ENCODE peak calls at places on chromosome 10, in eight cellular contexts. F, A, L, N, I, Q, Y and B are unnamed samples.

GRCh38 chr10:48670978-48671913 is 13.4 kb upstream of the WDFY4 start:
- DNase-seq in F (no peak), N (no peak), I (no peak), Q (no peak), L (no peak), A (no peak), Y (no peak), B (no peak)

GRCh38 chr10:132955479-132955878 is 13.1 kb upstream of the CFAP46 start:
- DNase-seq in F (no peak), A (no peak), N (no peak), I (no peak), Q (no peak), L (no peak), Y (no peak), B (no peak)

GRCh38 chr10:48792121-48792520 is 107.4 kb downstream of the WDFY4 start:
- DNase-seq in Q (no peak), A (no peak), L (no peak), I (no peak), Y (no peak), N (no peak), F (no peak), B (no peak)

GRCh38 chr10:113524539-113525490 is 28.0 kb upstream of the HABP2 start:
- DNase-seq in Y (no peak), F (no peak), I (no peak), L (no peak), Q (no peak), N (no peak), A (no peak), B (no peak)

GRCh38 chr10:5442056-5442989 is 30.0 kb downstream of the NET1 start:
- DNase-seq in A (peak), I (no peak), L (no peak), N (peak), Q (peak), F (peak), Y (peak), B (peak)

GRCh38 chr10:113183543-113183942 is 233.5 kb downstream of the TCF7L2 start:
- DNase-seq in Y (no peak), N (no peak), I (no peak), F (no peak), A (no peak), L (no peak), Q (no peak), B (no peak)

GRCh38 chr10:73965890-73966768 is 31.8 kb upstream of the VCL start:
- DNase-seq in Y (peak), I (peak), N (peak), L (no peak), A (no peak), F (peak), Q (peak), B (peak)

GRCh38 chr10:112911196-112911595 is 38.9 kb upstream of the TCF7L2 start:
- DNase-seq in F (no peak), Y (no peak), L (no peak), A (no peak), Q (no peak), I (no peak), N (peak), B (no peak)

GRCh38 chr10:49175587-49176309 is 12.4 kb downstream of the TMEM273 start:
- DNase-seq in I (no peak), A (peak), Y (no peak), Q (no peak), N (no peak), L (no peak), F (no peak), B (no peak)

GRCh38 chr10:48651293-48651692 is 33.4 kb upstream of the WDFY4 start:
- DNase-seq in I (no peak), N (no peak), A (no peak), Y (no peak), F (no peak), L (no peak), Q (no peak), B (no peak)

GRCh38 chr10:106573106-106573505 is 591.4 kb downstream of the SORCS1 start:
- DNase-seq in N (peak), F (no peak), L (no peak), Y (no peak), I (no peak), Q (no peak), A (no peak), B (no peak)

GRCh38 chr10:114681542-114681941 is 23.5 kb upstream of the ABLIM1 start:
- DNase-seq in F (no peak), Q (peak), A (no peak), L (no peak), Y (no peak), I (no peak), N (peak), B (peak)

GRCh38 chr10:23344251-23344841 is at the start of gene C10orf67:
- DNase-seq in Q (no peak), L (no peak), Y (peak), N (peak), A (peak), I (peak), F (no peak), B (no peak)

GRCh38 chr10:93095225-93095624 is 21.5 kb downstream of the CYP26A1 start:
- DNase-seq in F (no peak), Q (no peak), Y (no peak), I (no peak), N (no peak), L (no peak), A (no peak), B (no peak)

GRCh38 chr10:65194555-65194954 is 1673.4 kb downstream of the REEP3 start:
- DNase-seq in N (no peak), Y (no peak), A (no peak), I (no peak), Q (no peak), F (no peak), L (no peak), B (no peak)

GRCh38 chr10:124253006-124253405 is 159.6 kb upstream of the CHST15 start:
- DNase-seq in F (no peak), L (no peak), Y (no peak), Q (no peak), A (no peak), I (no peak), N (no peak), B (no peak)

GRCh38 chr10:123507298-123507697 is 158.9 kb upstream of the GPR26 start:
- DNase-seq in L (no peak), Y (no peak), F (no peak), Q (no peak), A (no peak), N (no peak), I (no peak), B (no peak)

GRCh38 chr10:87798082-87798481 is 19.9 kb downstream of the ATAD1 start:
- DNase-seq in Y (no peak), A (no peak), Q (no peak), F (no peak), L (no peak), I (no peak), N (no peak), B (no peak)

GRCh38 chr10:127922675-127923366 is 15.9 kb downstream of the PTPRE start:
- DNase-seq in F (peak), L (no peak), Y (peak), A (no peak), N (peak), I (no peak), Q (peak), B (peak)

GRCh38 chr10:107340345-107340744 is 175.8 kb upstream of the SORCS1 start:
- DNase-seq in L (no peak), I (no peak), Q (no peak), N (no peak), A (no peak), F (no peak), Y (no peak), B (no peak)

GRCh38 chr10:6242089-6242488 is 39.4 kb downstream of the PFKFB3 start:
- DNase-seq in L (no peak), F (no peak), I (no peak), N (peak), Q (no peak), Y (no peak), A (no peak), B (no peak)

GRCh38 chr10:13331641-13332040 is 16.5 kb downstream of the SEPHS1 start:
- DNase-seq in N (no peak), L (no peak), I (no peak), F (no peak), Q (no peak), Y (no peak), A (no peak), B (no peak)

GRCh38 chr10:4941540-4942330 is 21.5 kb upstream of the AKR1C1 start:
- DNase-seq in F (peak), N (peak), Y (peak), L (no peak), I (no peak), Q (no peak), A (peak), B (peak)

GRCh38 chr10:74083304-74083703 is 67.3 kb downstream of the AP3M1 start:
- DNase-seq in N (no peak), I (no peak), A (no peak), Y (no peak), L (no peak), F (no peak), Q (no peak), B (no peak)

GRCh38 chr10:86083206-86083605 is 283.4 kb downstream of the GRID1 start:
- DNase-seq in I (no peak), Q (no peak), F (no peak), Y (no peak), L (no peak), N (no peak), A (no peak), B (no peak)

GRCh38 chr10:77899080-77899477 is 27.5 kb downstream of the DLG5 start:
- DNase-seq in N (peak), Y (no peak), A (no peak), L (no peak), F (no peak), I (no peak), Q (peak), B (no peak)

GRCh38 chr10:10911471-10911921 is 106.2 kb upstream of the CELF2 start:
- DNase-seq in Y (no peak), I (peak), N (peak), A (no peak), F (no peak), Q (no peak), L (no peak), B (peak)

GRCh38 chr10:3861785-3862184 is 76.8 kb upstream of the KLF6 start:
- DNase-seq in F (no peak), Y (no peak), I (no peak), L (no peak), Q (no peak), A (no peak), N (no peak), B (no peak)

GRCh38 chr10:77872947-77873557 is 53.5 kb downstream of the DLG5 start:
- DNase-seq in I (no peak), F (no peak), A (no peak), L (no peak), Q (no peak), Y (no peak), N (no peak), B (no peak)

GRCh38 chr10:7243873-7244272 is 167.0 kb downstream of the SFMBT2 start:
- DNase-seq in L (no peak), A (no peak), N (no peak), Y (no peak), F (no peak), I (no peak), Q (no peak), B (no peak)

GRCh38 chr10:128633864-128634541 is 507.8 kb upstream of the MKI67 start:
- DNase-seq in F (no peak), Q (no peak), I (no peak), N (no peak), L (no peak), Y (no peak), A (peak), B (no peak)

GRCh38 chr10:1137499-1138163 is 81.4 kb downstream of the WDR37 start:
- DNase-seq in A (no peak), L (no peak), Q (no peak), N (no peak), Y (no peak), F (no peak), I (no peak), B (no peak)

GRCh38 chr10:26157734-26158133 is 58.8 kb upstream of the GAD2 start:
- DNase-seq in I (no peak), Y (no peak), A (peak), F (no peak), L (no peak), N (no peak), Q (no peak), B (no peak)

GRCh38 chr10:122663516-122664130 is 36.0 kb downstream of the C10orf120 start:
- DNase-seq in A (no peak), N (no peak), Q (no peak), Y (no peak), I (no peak), L (no peak), F (no peak), B (no peak)

GRCh38 chr10:75547391-75548298 is 116.2 kb downstream of the LRMDA start:
- DNase-seq in A (no peak), N (peak), F (no peak), Q (no peak), Y (no peak), L (peak), I (no peak), B (no peak)

GRCh38 chr10:35415505-35415904 is 79.2 kb downstream of the CCNY start:
- DNase-seq in F (no peak), Y (no peak), N (peak), A (no peak), L (no peak), I (no peak), Q (no peak), B (no peak)
- H3K4me2 ChIP-seq in F (no peak), Y (no peak), N (no peak), A (no peak), L (no peak), I (no peak), Q (no peak), B (no peak)

GRCh38 chr10:22325272-22325947 is 4.5 kb downstream of the BMI1 start:
- DNase-seq in A (peak), Q (no peak), I (no peak), N (peak), Y (peak), F (peak), L (no peak), B (peak)
- TF ChIP-seq POLR2A in A (no peak), Q (peak), I (no peak), N (no peak), Y (no peak), F (no peak), L (no peak), B (no peak)

DNA sequence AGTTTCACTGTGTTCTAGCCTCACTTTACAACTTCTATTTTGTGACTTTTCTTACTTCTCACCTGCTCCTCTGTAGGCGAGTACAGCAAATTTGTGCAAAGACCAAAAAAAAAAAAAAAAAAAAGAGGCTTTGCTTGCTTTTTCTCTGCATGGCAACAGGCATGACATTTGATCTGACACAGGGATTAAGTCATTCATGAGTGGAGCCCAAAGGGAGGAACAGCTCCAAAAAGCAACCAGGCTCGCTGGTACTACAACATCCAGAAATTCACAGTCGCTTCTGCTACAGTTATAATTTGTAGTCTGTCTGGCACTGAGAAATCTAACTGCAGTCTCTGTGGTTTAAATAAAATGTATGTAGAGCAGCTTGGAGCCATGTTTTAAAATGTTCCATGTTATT is 31.7 kb downstream of the MKX start:
- DNase-seq in I (no peak), Q (no peak), F (no peak), L (no peak), Y (no peak), N (no peak), A (no peak), B (no peak)
- H3K4me2 ChIP-seq in I (no peak), Q (no peak), F (no peak), L (no peak), Y (no peak), N (peak), A (no peak), B (no peak)

DNA sequence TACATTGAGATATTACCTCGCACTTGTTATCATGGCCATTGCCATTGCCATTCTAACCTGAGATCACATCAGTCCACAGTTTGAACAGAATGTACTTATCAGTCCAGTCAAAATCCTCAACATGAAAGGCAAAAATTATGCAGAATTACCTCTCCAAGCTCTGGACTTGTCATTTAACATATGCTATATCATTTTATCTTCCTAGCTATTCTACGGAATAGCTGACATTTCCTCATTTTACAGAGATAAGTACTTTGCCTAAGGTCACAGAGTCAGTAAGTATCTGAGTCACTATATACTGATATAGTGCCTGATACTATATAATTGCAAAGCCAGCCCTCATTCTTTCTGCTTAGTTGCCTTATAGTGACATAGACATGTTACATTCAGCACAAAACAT is 456.9 kb upstream of the GHITM start:
- DNase-seq in A (no peak), Q (no peak), Y (no peak), L (no peak), I (no peak), N (no peak), F (no peak), B (no peak)
- TF ChIP-seq POLR2A in A (no peak), Q (no peak), Y (no peak), L (no peak), I (no peak), N (no peak), F (no peak), B (no peak)

GRCh38 chr10:69871074-69871473 is 69.4 kb downstream of the COL13A1 start:
- DNase-seq in N (no peak), L (no peak), Y (no peak), I (no peak), A (no peak), Q (no peak), F (no peak), B (no peak)
- H3K4me2 ChIP-seq in N (no peak), L (no peak), Y (no peak), I (peak), A (no peak), Q (no peak), F (no peak), B (no peak)

GRCh38 chr10:70551971-70552422 is 50.5 kb downstream of the PRF1 start:
- DNase-seq in A (no peak), L (no peak), Q (no peak), F (peak), Y (no peak), N (peak), I (no peak), B (no peak)

GRCh38 chr10:70551491-70551890 is 51.0 kb downstream of the PRF1 start:
- DNase-seq in N (no peak), L (no peak), Y (no peak), F (no peak), A (no peak), I (no peak), Q (no peak), B (no peak)

GRCh38 chr10:70549962-70550845 is 52.3 kb downstream of the PRF1 start:
- DNase-seq in I (no peak), Q (peak), A (peak), L (peak), N (peak), F (peak), Y (peak), B (peak)

GRCh38 chr10:70555371-70555770 is 47.2 kb downstream of the PRF1 start:
- DNase-seq in Y (no peak), N (no peak), L (no peak), F (no peak), I (no peak), A (no peak), Q (no peak), B (no peak)

DNA sequence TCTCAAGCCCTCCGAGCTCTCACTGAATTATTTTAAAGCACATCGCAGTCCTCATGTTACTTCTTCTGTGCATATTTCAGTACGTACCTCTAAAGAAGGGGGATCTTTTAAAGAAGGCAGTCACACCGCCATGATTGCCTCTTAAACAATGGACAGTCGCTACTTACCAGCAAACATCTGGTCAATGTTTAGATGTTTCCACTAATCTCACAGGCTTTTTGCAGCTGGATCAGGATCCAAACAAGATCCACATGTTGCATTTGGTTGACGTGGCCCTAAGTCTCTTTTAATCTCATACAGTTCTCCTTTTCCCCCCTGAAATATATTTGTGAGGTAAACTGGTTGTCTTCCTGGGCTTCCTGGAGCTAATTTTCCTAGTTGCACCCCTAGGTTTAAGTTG is 50.0 kb downstream of the PRF1 start:
- DNase-seq in L (no peak), Y (no peak), Q (no peak), I (no peak), A (no peak), N (peak), F (no peak), B (no peak)
- TF ChIP-seq POLR2A in L (no peak), Y (no peak), Q (no peak), I (no peak), A (no peak), N (no peak), F (no peak), B (no peak)

GRCh38 chr10:89793649-89794254 is 92.4 kb downstream of the KIF20B start:
- DNase-seq in N (peak), L (peak), F (peak), I (peak), Y (peak), A (peak), Q (peak), B (peak)
- H3K4me2 ChIP-seq in N (no peak), L (no peak), F (no peak), I (no peak), Y (no peak), A (no peak), Q (no peak), B (no peak)